ENCODE peak calls at places on chromosomes 7 and 10, in ten cellular contexts. K, T, H, B, R, Y, V, F, J and U are unnamed samples.

GRCh38 chr7:41005381-41005901 is 697.4 kb downstream of the INHBA start:
- DNase-seq in F (no peak), B (peak), H (no peak), Y (no peak), K (no peak), T (peak), R (no peak), V (no peak), J (peak), U (no peak)

GRCh38 chr10:8296090-8296741 is 241.7 kb downstream of the GATA3 start:
- DNase-seq in R (no peak), K (no peak), Y (no peak), F (no peak), H (no peak), T (no peak), V (no peak), J (no peak), B (no peak), U (peak)

GRCh38 chr10:44180321-44181154 is 204.4 kb downstream of the CXCL12 start:
- DNase-seq in K (no peak), B (peak), F (no peak), R (no peak), J (peak), V (no peak), H (no peak), T (peak), Y (no peak), U (no peak)

GRCh38 chr10:3825862-3826351 is 40.9 kb upstream of the KLF6 start:
- DNase-seq in T (peak), R (no peak), Y (no peak), J (peak), V (no peak), F (no peak), H (no peak), K (no peak), B (peak), U (no peak)

GRCh38 chr7:46432666-46433065 is 511.6 kb upstream of the IGFBP3 start:
- DNase-seq in V (no peak), B (peak), H (no peak), K (no peak), J (peak), F (no peak), Y (no peak), R (no peak), T (no peak), U (no peak)

GRCh38 chr7:94423116-94423515 is 28.4 kb downstream of the COL1A2 start:
- DNase-seq in V (no peak), R (no peak), T (no peak), J (peak), Y (no peak), B (no peak), F (no peak), H (no peak), K (no peak), U (no peak)

GRCh38 chr10:20948723-20949327 is 51.7 kb upstream of the NEBL start:
- DNase-seq in V (no peak), F (no peak), J (no peak), H (no peak), B (no peak), R (no peak), K (no peak), T (no peak), Y (no peak), U (no peak)

GRCh38 chr7:153584132-153584531 is 468.1 kb upstream of the DPP6 start:
- DNase-seq in Y (no peak), H (no peak), K (no peak), V (no peak), R (no peak), F (no peak), T (no peak), B (no peak), J (no peak), U (no peak)

GRCh38 chr7:38303866-38304265 is 30.4 kb upstream of the TARP start:
- DNase-seq in B (no peak), V (no peak), J (no peak), Y (no peak), R (no peak), F (no peak), T (no peak), K (no peak), H (no peak), U (no peak)

GRCh38 chr10:132689721-132690360 is 96.1 kb downstream of the NKX6-2 start:
- DNase-seq in K (no peak), H (no peak), J (no peak), V (peak), B (no peak), F (no peak), R (no peak), Y (no peak), T (no peak), U (no peak)

GRCh38 chr10:96578022-96578421 is 8.8 kb downstream of the TM9SF3 start:
- DNase-seq in F (no peak), H (no peak), T (peak), V (no peak), Y (no peak), J (no peak), B (no peak), R (no peak), K (no peak), U (no peak)

GRCh38 chr7:43625453-43625852 is 42.5 kb downstream of the STK17A start:
- DNase-seq in B (no peak), V (no peak), F (no peak), R (no peak), Y (no peak), K (no peak), T (no peak), J (no peak), H (no peak), U (no peak)

GRCh38 chr7:33109758-33110238 is 594 bp upstream of the RP9 start:
- DNase-seq in B (no peak), T (peak), R (no peak), F (no peak), V (no peak), H (no peak), K (no peak), Y (no peak), J (no peak), U (no peak)

GRCh38 chr10:124086787-124087671 is 6.4 kb downstream of the CHST15 start:
- DNase-seq in K (no peak), J (no peak), H (no peak), T (no peak), F (no peak), R (no peak), Y (no peak), V (no peak), B (no peak), U (no peak)

GRCh38 chr10:28845009-28845682 is 167.8 kb downstream of the BAMBI start:
- DNase-seq in F (no peak), Y (no peak), B (peak), K (no peak), T (no peak), V (no peak), H (no peak), R (no peak), J (peak), U (no peak)

GRCh38 chr7:156604836-156605695 is 35.5 kb upstream of the RNF32 start:
- DNase-seq in T (no peak), V (no peak), Y (no peak), F (no peak), R (no peak), B (no peak), K (no peak), H (no peak), J (no peak), U (no peak)

GRCh38 chr10:77223532-77224460 is 413.8 kb downstream of the KCNMA1 start:
- DNase-seq in K (no peak), V (no peak), R (no peak), F (no peak), J (no peak), Y (no peak), T (no peak), H (no peak), B (peak), U (no peak)

GRCh38 chr7:117061751-117062150 is 108.5 kb downstream of the ST7 start:
- DNase-seq in F (no peak), K (no peak), Y (no peak), V (no peak), R (no peak), T (peak), H (no peak), B (peak), J (no peak), U (no peak)

GRCh38 chr10:43969506-43969905 is 320.8 kb upstream of the ZNF32 start:
- DNase-seq in V (no peak), Y (no peak), T (no peak), H (no peak), B (no peak), F (no peak), J (no peak), K (no peak), R (no peak), U (no peak)